ENCODE peak calls at places on chromosomes 12 and 14, in four cellular contexts. K is left ventricle myocardium inferior, M is mucosa of gallbladder, X is GM12878. I is an unnamed sample.

GRCh38 chr14:30559638-30560071 is 697 bp downstream of the G2E3 start:
- DNase-seq in K (no peak), M (no peak), X (no peak), I (no peak)

GRCh38 chr14:61322011-61322798 is 826 bp downstream of the PRKCH start:
- DNase-seq in K (peak; percentile 55), M (peak; percentile 56), X (no peak), I (no peak)

GRCh38 chr14:33647385-33647786 is 303.5 kb downstream of the EGLN3 start:
- DNase-seq in K (no peak), M (no peak), X (no peak), I (no peak)

GRCh38 chr14:29735459-29735858 is 192.2 kb downstream of the PRKD1 start:
- DNase-seq in K (no peak), M (no peak), X (no peak), I (no peak)

GRCh38 chr12:12480074-12480473 is 82.6 kb downstream of the DUSP16 start:
- DNase-seq in K (no peak), M (no peak), X (no peak), I (no peak)

GRCh38 chr12:57214398-57214781 is 2.2 kb upstream of the NXPH4 start:
- DNase-seq in K (peak; percentile 57), M (peak; percentile 52), X (no peak), I (no peak)

GRCh38 chr12:115322275-115322674 is 638.3 kb upstream of the TBX3 start:
- DNase-seq in K (no peak), M (no peak), X (peak; percentile 45), I (no peak)

GRCh38 chr14:23379331-23380196 is 2.7 kb downstream of the CMTM5 start:
- DNase-seq in K (peak; percentile 60), M (peak; percentile 59), X (peak; percentile 3), I (peak; percentile 32)

GRCh38 chr12:128387811-128388422 is 120.9 kb downstream of the TMEM132C start:
- DNase-seq in K (no peak), M (peak; percentile 34), X (no peak), I (no peak)

GRCh38 chr12:18250313-18250916 is 10.9 kb upstream of the PIK3C2G start:
- DNase-seq in K (no peak), M (peak; percentile 67), X (no peak), I (no peak)

GRCh38 chr12:26630546-26631027 is 202.4 kb downstream of the ITPR2 start:
- DNase-seq in K (no peak), M (peak; percentile 39), X (no peak), I (no peak)

GRCh38 chr14:70785556-70785955 is 23.8 kb downstream of the MAP3K9 start:
- DNase-seq in K (no peak), M (no peak), X (no peak), I (no peak)

GRCh38 chr12:78402366-78403134 is 462.0 kb upstream of the SYT1 start:
- DNase-seq in K (no peak), M (no peak), X (no peak), I (no peak)

GRCh38 chr12:1007994-1008393 is 17.0 kb downstream of the ERC1 start:
- DNase-seq in K (no peak), M (no peak), X (no peak), I (no peak)

GRCh38 chr12:125210104-125210755 is 145.0 kb downstream of the AACS start:
- DNase-seq in K (no peak), M (no peak), X (no peak), I (no peak)

GRCh38 chr14:21241218-21241819 is 27.9 kb downstream of the HNRNPC start:
- DNase-seq in K (no peak), M (no peak), X (no peak), I (no peak)

GRCh38 chr12:54394281-54394719 is 9.8 kb upstream of the ZNF385A start:
- DNase-seq in K (no peak), M (no peak), X (no peak), I (no peak)

GRCh38 chr12:69651922-69652321 is 41.2 kb upstream of the LRRC10 start:
- DNase-seq in K (no peak), M (no peak), X (no peak), I (no peak)

GRCh38 chr12:104712477-104712876 is 245.6 kb downstream of the SLC41A2 start:
- DNase-seq in K (no peak), M (no peak), X (no peak), I (no peak)

GRCh38 chr12:130214686-130215370 is 52.6 kb downstream of the FZD10 start:
- DNase-seq in K (no peak), M (no peak), X (no peak), I (no peak)

GRCh38 chr14:64766430-64767151 is 62.4 kb downstream of the PLEKHG3 start:
- DNase-seq in K (no peak), M (no peak), X (no peak), I (no peak)

GRCh38 chr12:88952543-88952942 is 372.3 kb upstream of the KITLG start:
- DNase-seq in K (no peak), M (peak; percentile 56), X (no peak), I (no peak)

GRCh38 chr12:754871-755562 is 2.6 kb downstream of the WNK1 start:
- DNase-seq in K (no peak), M (no peak), X (no peak), I (no peak)

GRCh38 chr14:21408152-21408551 is 24.3 kb upstream of the SUPT16H start:
- DNase-seq in K (no peak), M (no peak), X (no peak), I (no peak)

GRCh38 chr12:23750923-23751322 is 198.5 kb downstream of the SOX5 start:
- DNase-seq in K (no peak), M (no peak), X (no peak), I (no peak)

GRCh38 chr12:19003987-19004619 is 125.4 kb upstream of the PLEKHA5 start:
- DNase-seq in K (no peak), M (no peak), X (no peak), I (no peak)

GRCh38 chr14:105891221-105891602 is 364.8 kb downstream of the TMEM121 start:
- DNase-seq in K (no peak), M (no peak), X (no peak), I (no peak)

GRCh38 chr14:26873556-26873955 is 275.7 kb upstream of the NOVA1 start:
- DNase-seq in K (no peak), M (no peak), X (no peak), I (no peak)

GRCh38 chr12:116365114-116365513 is 87.6 kb upstream of the MED13L start:
- DNase-seq in K (no peak), M (no peak), X (no peak), I (no peak)

GRCh38 chr14:51095854-51096823 is 1.2 kb upstream of the TRIM9 start:
- DNase-seq in K (no peak), M (no peak), X (no peak), I (peak; percentile 64)

GRCh38 chr14:105195533-105196227 is 14.6 kb upstream of the NUDT14 start:
- DNase-seq in K (no peak), M (no peak), X (no peak), I (no peak)

GRCh38 chr12:12072064-12072760 is 1.5 kb downstream of the BCL2L14 start:
- DNase-seq in K (no peak), M (peak; percentile 49), X (peak; percentile 12), I (no peak)

GRCh38 chr12:47340391-47341015 is 260.7 kb upstream of the AMIGO2 start:
- DNase-seq in K (no peak), M (no peak), X (no peak), I (no peak)

GRCh38 chr12:69880566-69880965 is 55.5 kb downstream of the MYRFL start:
- DNase-seq in K (no peak), M (no peak), X (no peak), I (no peak)

I was measured in substantia nigra.